ENCODE peak calls at places on chromosome 11, in seven cellular contexts. F, Y, V, X, N, C and H are unnamed samples.

GRCh38 chr11:12143461-12144258 is 33.3 kb downstream of the MICAL2 start:
- DNase-seq in V (no peak), C (no peak), N (no peak), X (peak; percentile 65), F (no peak), Y (no peak), H (no peak)

GRCh38 chr11:69452589-69452988 is 28.9 kb upstream of the LINC01488 start:
- DNase-seq in Y (no peak), F (no peak), V (no peak), N (no peak), X (no peak), C (no peak), H (no peak)

GRCh38 chr11:13667245-13667644 is 1.2 kb upstream of the FAR1 start:
- DNase-seq in C (peak; percentile 3), V (no peak), Y (no peak), X (no peak), N (peak; percentile 2), F (no peak), H (no peak)

GRCh38 chr11:134119094-134119493 is 50.2 kb downstream of the JAM3 start:
- DNase-seq in C (peak; percentile 86), X (no peak), Y (no peak), V (no peak), F (no peak), N (no peak), H (no peak)

GRCh38 chr11:134761361-134761760 is 349.3 kb upstream of the B3GAT1 start:
- DNase-seq in F (no peak), N (no peak), C (no peak), Y (no peak), V (no peak), X (no peak), H (no peak)

GRCh38 chr11:123480290-123480815 is 50.3 kb downstream of the GRAMD1B start:
- DNase-seq in N (peak; percentile 31), C (no peak), V (peak; percentile 72), F (no peak), X (no peak), Y (no peak), H (no peak)

GRCh38 chr11:61160487-61161189 is 588 bp downstream of the VPS37C start:
- DNase-seq in X (no peak), C (no peak), F (no peak), V (peak; percentile 60), N (no peak), Y (no peak), H (no peak)

GRCh38 chr11:5092821-5093585 is 23.6 kb downstream of the OR52E1 start:
- DNase-seq in X (no peak), C (no peak), Y (no peak), F (no peak), N (no peak), V (no peak), H (no peak)

GRCh38 chr11:129021295-129021694 is 78.6 kb upstream of the TP53AIP1 start:
- DNase-seq in N (no peak), Y (no peak), X (no peak), F (no peak), C (no peak), V (no peak), H (no peak)

GRCh38 chr11:6332066-6332465 is 11.8 kb upstream of the CAVIN3 start:
- DNase-seq in X (no peak), F (no peak), C (no peak), Y (no peak), N (no peak), V (no peak), H (no peak)

GRCh38 chr11:21180194-21180593 is 510.8 kb downstream of the NELL1 start:
- DNase-seq in F (no peak), N (no peak), V (no peak), X (no peak), Y (no peak), C (no peak), H (no peak)

GRCh38 chr11:4551346-4551979 is 6.5 kb downstream of the OR52M1 start:
- DNase-seq in N (no peak), C (peak; percentile 16), F (no peak), X (no peak), V (peak; percentile 25), Y (no peak), H (no peak)